ENCODE peak calls at places on chromosomes 3 and 15, in five cellular contexts. Q is GM23248, I is GM12878, K is neuronal stem cell, Y is mesendoderm. O is an unnamed sample.
A peak's percentile ranks its signal among the peaks of the same experiment; 100 is the strongest.

GRCh38 chr15:78957416-78958093 is 12.7 kb upstream of the CTSH start:
- DNase-seq in Q (no peak), I (no peak), K (no peak), Y (no peak), O (no peak)

GRCh38 chr3:155555479-155556065 is 189.3 kb downstream of the PLCH1 start:
- DNase-seq in Q (no peak), I (no peak), K (no peak), Y (no peak), O (no peak)

GRCh38 chr3:140164922-140165590 is 230.1 kb downstream of the CLSTN2 start:
- DNase-seq in Q (no peak), I (no peak), K (no peak), Y (no peak), O (no peak)

GRCh38 chr3:70849911-70850699 is 537.7 kb upstream of the MDFIC2 start:
- DNase-seq in Q (peak; percentile 86), I (no peak), K (no peak), Y (peak; percentile 82), O (no peak)

GRCh38 chr3:194194051-194194756 is 58.3 kb downstream of the HES1 start:
- DNase-seq in Q (no peak), I (no peak), K (no peak), Y (no peak), O (no peak)

GRCh38 chr3:76886761-76887500 is 153.0 kb upstream of the ROBO2 start:
- DNase-seq in Q (no peak), I (no peak), K (no peak), Y (no peak), O (no peak)

GRCh38 chr15:78301326-78301725 is 1.9 kb upstream of the SKIC8 start:
- DNase-seq in Q (peak; percentile 45), I (peak; percentile 45), K (no peak), Y (no peak), O (no peak)

GRCh38 chr3:36784012-36784763 is 19.8 kb upstream of the DCLK3 start:
- DNase-seq in Q (peak; percentile 46), I (no peak), K (no peak), Y (no peak), O (no peak)

GRCh38 chr3:101533603-101533968 is 20.6 kb upstream of the SENP7 start:
- DNase-seq in Q (peak; percentile 16), I (no peak), K (no peak), Y (no peak), O (no peak)

GRCh38 chr3:89314454-89314853 is 207.0 kb downstream of the EPHA3 start:
- DNase-seq in Q (peak; percentile 79), I (no peak), K (no peak), Y (peak; percentile 84), O (peak; percentile 3)

DNA sequence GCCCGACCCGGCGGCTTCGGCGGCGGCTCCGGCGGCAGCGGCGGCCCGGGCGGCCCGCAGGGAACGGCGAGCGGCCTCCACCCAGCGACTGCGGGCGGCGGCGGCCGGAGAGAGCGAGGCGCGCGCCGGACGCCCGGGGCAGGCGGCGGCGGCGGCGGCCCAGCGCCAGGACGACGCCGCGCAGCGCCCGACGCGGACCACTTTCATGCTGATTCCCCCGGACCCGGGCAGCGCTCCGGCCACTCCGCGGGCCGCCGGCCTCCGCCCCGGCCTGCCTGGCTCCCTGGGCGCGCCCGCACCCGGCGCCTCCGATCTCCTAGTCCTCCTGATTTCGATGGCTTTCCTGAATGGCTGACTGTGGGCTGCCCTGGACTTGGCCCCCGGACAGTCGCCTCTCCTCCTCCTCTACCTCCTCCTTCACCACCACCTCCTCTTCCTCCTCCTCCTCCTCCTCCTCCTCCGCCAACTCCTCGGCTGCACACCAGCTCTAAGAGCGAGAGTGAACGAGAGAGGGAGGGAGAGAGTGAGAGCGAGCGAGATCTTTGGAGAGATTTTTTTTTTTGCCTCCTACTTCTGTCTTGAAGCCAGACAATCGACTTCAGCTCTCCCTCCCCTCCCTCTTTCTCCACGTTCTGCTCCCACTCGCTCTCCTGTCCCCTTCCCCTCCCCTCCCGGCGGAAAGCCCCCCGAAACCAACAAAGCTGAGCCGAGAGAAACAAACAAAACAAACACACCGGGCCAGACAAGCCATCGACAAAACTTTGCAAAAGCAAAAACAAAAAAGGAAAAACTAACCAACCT is 841 bp downstream of the NR2F2 start:
- DNase-seq in Q (peak; percentile 71), I (no peak), K (peak; percentile 26), Y (no peak), O (no peak)
- H3K27ac ChIP-seq in Q (peak overlapping the region; percentile 94), I (no peak overlapping the region), K (peak overlapping the region; percentile 95), Y (no peak overlapping the region), O (no peak overlapping the region)

GRCh38 chr15:48717458-48717857 is 71.9 kb upstream of the FBN1 start:
- DNase-seq in Q (peak; percentile 64), I (no peak), K (no peak), Y (no peak), O (no peak)
- H3K4me2 ChIP-seq in Q (no peak overlapping the region), I (no peak overlapping the region), K (no peak overlapping the region), Y (no peak overlapping the region), O (no peak overlapping the region)

DNA sequence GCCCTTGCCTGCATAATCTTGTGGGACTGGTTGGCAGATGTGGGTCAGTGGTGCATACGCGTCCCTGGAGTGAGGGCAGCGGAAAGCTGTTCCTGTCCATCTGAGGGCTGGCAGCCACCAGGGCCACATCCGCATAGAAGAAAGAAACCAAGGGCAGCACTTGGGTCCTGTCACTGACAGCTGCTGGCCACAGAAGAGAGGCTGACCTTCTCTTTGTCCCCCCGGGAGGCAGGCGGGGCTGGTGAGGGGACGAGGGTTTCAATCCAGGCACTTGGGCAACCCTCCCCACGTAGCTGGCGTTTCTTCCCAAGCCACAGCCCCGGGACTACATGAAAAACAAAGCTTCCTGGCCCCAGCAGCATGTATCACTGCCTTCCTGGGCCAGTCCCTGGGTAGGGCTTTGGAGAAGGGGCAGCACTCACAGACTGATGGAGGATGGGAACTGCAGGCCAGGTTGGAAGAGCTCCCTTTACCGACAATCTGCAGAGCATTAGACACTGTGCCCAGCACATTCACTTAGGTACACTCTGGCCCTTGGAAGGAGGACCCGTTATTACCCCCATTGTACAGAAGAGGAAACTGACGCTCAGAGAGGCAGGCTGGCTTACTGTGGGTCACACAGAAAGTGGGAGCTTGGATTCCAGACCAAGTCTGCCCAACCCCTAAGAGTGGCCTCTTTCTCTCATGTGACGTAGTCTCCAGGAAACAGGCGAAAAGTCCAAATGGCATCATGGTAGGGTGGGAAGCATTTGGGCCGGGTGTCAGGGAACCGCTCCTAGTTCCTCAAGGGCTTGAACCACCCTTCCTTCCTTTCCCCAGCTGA is 78.8 kb upstream of the SLC6A6 start:
- DNase-seq in Q (no peak), I (no peak), K (no peak), Y (no peak), O (no peak)
- H3K27ac ChIP-seq in Q (no peak overlapping the region), I (no peak overlapping the region), K (no peak overlapping the region), Y (no peak overlapping the region), O (no peak overlapping the region)

DNA sequence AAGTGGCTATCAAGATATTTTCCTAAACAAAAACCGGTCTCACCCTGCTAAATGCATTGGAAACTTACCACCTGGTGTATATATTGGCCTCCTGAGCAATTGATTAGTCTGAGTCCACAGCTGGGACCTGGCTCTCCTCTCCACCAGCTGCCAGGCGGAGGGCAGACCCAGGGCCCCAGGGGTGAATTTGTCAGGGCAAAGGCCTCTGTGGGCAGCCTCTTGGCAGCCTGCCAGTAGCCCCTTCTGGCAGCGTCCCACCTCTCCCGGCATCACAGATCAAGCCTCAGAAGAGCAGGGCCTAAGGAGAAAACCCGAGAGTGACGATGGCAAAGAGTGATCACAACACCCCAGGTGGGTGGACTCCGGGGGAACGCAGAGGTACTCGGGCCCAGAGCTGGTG is 43.0 kb upstream of the IDH2 start:
- DNase-seq in Q (no peak), I (no peak), K (no peak), Y (no peak), O (no peak)
- H3K4me2 ChIP-seq in Q (no peak overlapping the region), I (no peak overlapping the region), K (no peak overlapping the region), Y (no peak overlapping the region), O (no peak overlapping the region)